ENCODE peak calls at places on chromosomes 3 and 15, in nine cellular contexts. O is NCI-H2029; D is GM12865; L is activated T-helper 1 cell treated with anti-CD3 and anti-CD28 coated beads, Interleukin-2, amount 50 U/mL, for 16 hours; T is NCI-H1092 treated with DMSO at 0.1 percent for 48 hours; N is lung; V is NCI-H526; M is activated CD4-positive, CD25-positive, alpha-beta regulatory T cell treated with anti-CD3 and anti-CD28 coated beads, Interleukin-2, amount 50 U/mL, for 72 hours; B is HL-60. Z is an unnamed sample.

GRCh38 chr3:41159581-41160189 is 39.6 kb upstream of the CTNNB1 start:
- DNase-seq in L (no peak), O (no peak), V (no peak), M (no peak), B (no peak), D (no peak), T (no peak), N (no peak), Z (peak; percentile 43)

GRCh38 chr3:190614466-190615384 is 100.8 kb downstream of the IL1RAP start:
- DNase-seq in L (no peak), M (no peak), D (no peak), N (no peak), B (peak; percentile 58), O (no peak), T (no peak), V (no peak), Z (no peak)

GRCh38 chr3:97712919-97713318 is 51.6 kb upstream of the ARL6 start:
- DNase-seq in O (peak; percentile 12), D (no peak), N (no peak), B (no peak), T (peak; percentile 16), V (no peak), L (no peak), M (no peak), Z (peak; percentile 1)

GRCh38 chr3:61682671-61683408 is 121.5 kb downstream of the PTPRG start:
- DNase-seq in N (no peak), D (no peak), B (no peak), M (no peak), V (no peak), L (no peak), T (no peak), O (no peak), Z (peak; percentile 29)

GRCh38 chr3:168533600-168533999 is 437.9 kb upstream of the GOLIM4 start:
- DNase-seq in M (no peak), V (no peak), D (no peak), N (no peak), L (no peak), B (no peak), O (no peak), T (no peak), Z (no peak)

GRCh38 chr3:66408458-66408857 is 92.4 kb downstream of the LRIG1 start:
- DNase-seq in N (no peak), D (no peak), T (no peak), M (peak; percentile 23), L (no peak), V (no peak), O (no peak), B (no peak), Z (no peak)

GRCh38 chr3:184334470-184335158 is 2.8 kb upstream of the FAM131A start:
- DNase-seq in M (no peak), L (no peak), N (no peak), T (no peak), V (no peak), B (no peak), D (no peak), O (no peak), Z (no peak)

GRCh38 chr15:65836665-65837064 is 32.6 kb upstream of the RAB11A start:
- DNase-seq in T (no peak), M (no peak), V (no peak), L (no peak), N (no peak), D (peak; percentile 45), B (no peak), O (no peak), Z (no peak)

GRCh38 chr15:24269166-24269571 is 406.4 kb upstream of the NPAP1 start:
- DNase-seq in V (no peak), O (peak; percentile 49), B (no peak), T (no peak), D (no peak), N (no peak), M (no peak), L (no peak), Z (no peak)

GRCh38 chr3:183584246-183584913 is 28.9 kb upstream of the KLHL6 start:
- DNase-seq in M (no peak), N (peak; percentile 46), B (no peak), V (no peak), T (no peak), D (no peak), L (no peak), O (no peak), Z (no peak)

GRCh38 chr15:62612771-62613170 is 429.8 kb upstream of the TPM1 start:
- DNase-seq in N (no peak), O (no peak), B (no peak), L (no peak), D (no peak), V (no peak), M (no peak), T (no peak), Z (no peak)

GRCh38 chr15:48975713-48976419 is 12.1 kb upstream of the SHC4 start:
- DNase-seq in D (peak; percentile 83), O (peak; percentile 28), M (peak; percentile 83), T (peak; percentile 73), L (peak; percentile 36), V (peak; percentile 42), N (peak; percentile 71), B (peak; percentile 32), Z (peak; percentile 29)

GRCh38 chr15:44545934-44546802 is 9.2 kb downstream of the EIF3J start:
- DNase-seq in B (no peak), O (no peak), T (no peak), N (no peak), M (no peak), L (no peak), D (peak; percentile 78), V (no peak), Z (no peak)

GRCh38 chr3:13220991-13221390 is 147.8 kb upstream of the IQSEC1 start:
- DNase-seq in N (no peak), T (no peak), V (no peak), D (no peak), M (no peak), O (no peak), L (no peak), B (no peak), Z (no peak)